ENCODE peak calls at places on chromosome 2, in eight cellular contexts. T is activated gamma-delta T cell treated with Interleukin-2 at 50 U/mL for 16 hours, X is T-helper 17 cell, A is activated T-cell treated with anti-CD3 and anti-CD28 coated beads for 4 hours, M is NCI-H748 treated with DMSO at 0.1 percent for 48 hours, G is AML-193, P is T follicular helper cell, D is NCI-H1092. S is an unnamed sample.

GRCh38 chr2:133937669-133938068 is 316.2 kb upstream of the MGAT5 start:
- DNase-seq in D (no peak), P (no peak), X (no peak), T (no peak), M (no peak), A (no peak), G (no peak), S (no peak)

GRCh38 chr2:219512524-219513216 is 1.6 kb upstream of the ASIC4 start:
- DNase-seq in D (no peak), G (no peak), X (no peak), P (no peak), A (no peak), M (no peak), T (no peak), S (no peak)

GRCh38 chr2:239473211-239473805 is 72.5 kb upstream of the HDAC4 start:
- DNase-seq in X (no peak), P (no peak), A (no peak), M (no peak), G (no peak), D (no peak), T (no peak), S (no peak)

GRCh38 chr2:116680537-116680936 is 1134.0 kb upstream of the DDX18 start:
- DNase-seq in X (no peak), G (no peak), P (no peak), A (no peak), M (no peak), T (no peak), D (no peak), S (no peak)

GRCh38 chr2:12486205-12487118 is 230.3 kb upstream of the TRIB2 start:
- DNase-seq in A (no peak), P (no peak), T (no peak), D (no peak), M (no peak), X (no peak), G (no peak), S (no peak)

GRCh38 chr2:24342110-24342910 is 18.0 kb downstream of the ITSN2 start:
- DNase-seq in D (no peak), G (no peak), T (no peak), M (no peak), X (no peak), A (no peak), P (no peak), S (no peak)

GRCh38 chr2:59012234-59012633 is 771.1 kb upstream of the FANCL start:
- DNase-seq in A (no peak), G (no peak), T (no peak), P (no peak), M (no peak), D (no peak), X (no peak), S (no peak)

GRCh38 chr2:138503087-138503442 is 1.5 kb downstream of the SPOPL start:
- DNase-seq in D (no peak), M (no peak), A (no peak), P (no peak), X (no peak), T (no peak), G (peak), S (no peak)

GRCh38 chr2:240640939-240641338 is 15.7 kb downstream of the GPR35 start:
- DNase-seq in X (no peak), P (no peak), M (peak), T (no peak), G (no peak), A (no peak), D (no peak), S (peak)

GRCh38 chr2:154623819-154624218 is 74.7 kb upstream of the KCNJ3 start:
- DNase-seq in P (no peak), D (peak), A (no peak), G (peak), M (peak), X (no peak), T (no peak), S (no peak)

GRCh38 chr2:221571108-221571390 is 1.1 kb downstream of the EPHA4 start:
- DNase-seq in D (no peak), X (peak), A (no peak), G (no peak), P (no peak), M (no peak), T (no peak), S (no peak)

GRCh38 chr2:237841051-237841450 is 18.4 kb upstream of the RAMP1 start:
- DNase-seq in A (no peak), P (no peak), D (no peak), X (no peak), G (no peak), M (no peak), T (no peak), S (no peak)

GRCh38 chr2:38152913-38153312 is 77.0 kb upstream of the CYP1B1 start:
- DNase-seq in T (no peak), X (no peak), P (no peak), D (no peak), G (no peak), M (no peak), A (no peak), S (no peak)

GRCh38 chr2:105877945-105878344 is 133.2 kb downstream of the NCK2 start:
- DNase-seq in A (no peak), D (peak), T (no peak), X (no peak), P (no peak), G (no peak), M (no peak), S (no peak)

GRCh38 chr2:14423145-14423906 is 209.2 kb upstream of the LRATD1 start:
- DNase-seq in D (no peak), P (no peak), M (no peak), A (no peak), T (no peak), X (no peak), G (no peak), S (no peak)

GRCh38 chr2:20551231-20551944 is 99.5 kb downstream of the HS1BP3 start:
- DNase-seq in G (no peak), X (no peak), T (no peak), A (no peak), P (no peak), M (no peak), D (no peak), S (no peak)

GRCh38 chr2:110770308-110770695 is 37.9 kb downstream of the ACOXL start:
- DNase-seq in P (no peak), G (no peak), A (no peak), T (no peak), X (no peak), M (no peak), D (peak), S (no peak)

GRCh38 chr2:230335461-230335863 is 8.5 kb downstream of the SP140L start:
- DNase-seq in X (no peak), P (no peak), M (no peak), G (no peak), A (no peak), T (no peak), D (no peak), S (no peak)

S was measured in NCI-H1930.